ENCODE peak calls at places on chromosomes 4 and X, in nine cellular contexts. One of them, this sample, is unnamed.

GRCh38 chrX:46831620-46832327 is 5.1 kb upstream of the RP2 start:
- DNase-seq in heart left ventricle: no peak
- DNase-seq in choroid plexus epithelial cell: peak
- DNase-seq in SK-N-DZ: no peak
- DNase-seq in neural crest cell: no peak
- DNase-seq in tibial artery: no peak
- DNase-seq in Caco-2: no peak
- DNase-seq in astrocyte of the spinal cord: peak
- DNase-seq in RPMI8226: no peak
- DNase-seq in this sample: no peak

GRCh38 chr4:80271806-80272205 is 5.3 kb downstream of the FGF5 start:
- DNase-seq in astrocyte of the spinal cord: no peak
- DNase-seq in choroid plexus epithelial cell: no peak
- DNase-seq in SK-N-DZ: no peak
- DNase-seq in neural crest cell: no peak
- DNase-seq in tibial artery: no peak
- DNase-seq in heart left ventricle: no peak
- DNase-seq in Caco-2: no peak
- DNase-seq in RPMI8226: no peak
- DNase-seq in this sample: no peak

GRCh38 chrX:134999469-134999868 is 8.7 kb downstream of the SMIM10 start:
- DNase-seq in Caco-2: no peak
- DNase-seq in choroid plexus epithelial cell: peak
- DNase-seq in neural crest cell: no peak
- DNase-seq in tibial artery: no peak
- DNase-seq in SK-N-DZ: peak
- DNase-seq in RPMI8226: peak
- DNase-seq in heart left ventricle: no peak
- DNase-seq in astrocyte of the spinal cord: peak
- DNase-seq in this sample: peak

GRCh38 chrX:154717824-154718223 is 33.1 kb downstream of the GAB3 start:
- DNase-seq in choroid plexus epithelial cell: peak
- DNase-seq in tibial artery: no peak
- DNase-seq in heart left ventricle: no peak
- DNase-seq in neural crest cell: no peak
- DNase-seq in SK-N-DZ: peak
- DNase-seq in RPMI8226: no peak
- DNase-seq in Caco-2: no peak
- DNase-seq in astrocyte of the spinal cord: peak
- DNase-seq in this sample: peak

GRCh38 chr4:56506110-56506705 is 617 bp downstream of the ARL9 start:
- DNase-seq in astrocyte of the spinal cord: peak
- DNase-seq in Caco-2: no peak
- DNase-seq in tibial artery: no peak
- DNase-seq in SK-N-DZ: no peak
- DNase-seq in heart left ventricle: no peak
- DNase-seq in neural crest cell: no peak
- DNase-seq in choroid plexus epithelial cell: peak
- DNase-seq in RPMI8226: no peak
- DNase-seq in this sample: no peak

GRCh38 chrX:47854474-47854873 is 17.8 kb downstream of the ZNF81 start:
- DNase-seq in Caco-2: no peak
- DNase-seq in tibial artery: no peak
- DNase-seq in neural crest cell: peak
- DNase-seq in astrocyte of the spinal cord: peak
- DNase-seq in SK-N-DZ: peak
- DNase-seq in RPMI8226: peak
- DNase-seq in choroid plexus epithelial cell: peak
- DNase-seq in heart left ventricle: no peak
- DNase-seq in this sample: peak

GRCh38 chr4:1509366-1509765 is 103.1 kb upstream of the NKX1-1 start:
- DNase-seq in neural crest cell: no peak
- DNase-seq in SK-N-DZ: no peak
- DNase-seq in choroid plexus epithelial cell: no peak
- DNase-seq in astrocyte of the spinal cord: no peak
- DNase-seq in heart left ventricle: no peak
- DNase-seq in Caco-2: no peak
- DNase-seq in tibial artery: no peak
- DNase-seq in RPMI8226: no peak
- DNase-seq in this sample: no peak

GRCh38 chr4:13917010-13917409 is 289.5 kb upstream of the BOD1L1 start:
- DNase-seq in SK-N-DZ: no peak
- DNase-seq in RPMI8226: no peak
- DNase-seq in choroid plexus epithelial cell: peak
- DNase-seq in heart left ventricle: no peak
- DNase-seq in tibial artery: no peak
- DNase-seq in astrocyte of the spinal cord: peak
- DNase-seq in Caco-2: no peak
- DNase-seq in neural crest cell: no peak
- DNase-seq in this sample: peak

GRCh38 chrX:40465735-40466551 is 114.8 kb upstream of the ATP6AP2 start:
- DNase-seq in choroid plexus epithelial cell: no peak
- DNase-seq in SK-N-DZ: peak
- DNase-seq in heart left ventricle: no peak
- DNase-seq in Caco-2: no peak
- DNase-seq in astrocyte of the spinal cord: no peak
- DNase-seq in neural crest cell: no peak
- DNase-seq in tibial artery: no peak
- DNase-seq in RPMI8226: no peak
- DNase-seq in this sample: no peak

GRCh38 chrX:53685711-53686110 is 808 bp downstream of the HUWE1 start:
- DNase-seq in heart left ventricle: no peak
- DNase-seq in choroid plexus epithelial cell: no peak
- DNase-seq in astrocyte of the spinal cord: no peak
- DNase-seq in neural crest cell: no peak
- DNase-seq in SK-N-DZ: peak
- DNase-seq in tibial artery: no peak
- DNase-seq in RPMI8226: peak
- DNase-seq in Caco-2: no peak
- DNase-seq in this sample: peak

GRCh38 chr4:79863333-79863732 is 209.7 kb downstream of the ANTXR2 start:
- DNase-seq in RPMI8226: no peak
- DNase-seq in tibial artery: no peak
- DNase-seq in SK-N-DZ: no peak
- DNase-seq in astrocyte of the spinal cord: no peak
- DNase-seq in heart left ventricle: no peak
- DNase-seq in choroid plexus epithelial cell: no peak
- DNase-seq in neural crest cell: no peak
- DNase-seq in Caco-2: no peak
- DNase-seq in this sample: peak

GRCh38 chr4:7831330-7831729 is 108.3 kb downstream of the AFAP1 start:
- DNase-seq in SK-N-DZ: no peak
- DNase-seq in heart left ventricle: no peak
- DNase-seq in astrocyte of the spinal cord: peak
- DNase-seq in Caco-2: no peak
- DNase-seq in neural crest cell: no peak
- DNase-seq in RPMI8226: peak
- DNase-seq in tibial artery: peak
- DNase-seq in choroid plexus epithelial cell: peak
- DNase-seq in this sample: peak

GRCh38 chrX:139759637-139760036 is 51.7 kb upstream of the MCF2 start:
- DNase-seq in tibial artery: no peak
- DNase-seq in astrocyte of the spinal cord: peak
- DNase-seq in neural crest cell: no peak
- DNase-seq in RPMI8226: peak
- DNase-seq in choroid plexus epithelial cell: peak
- DNase-seq in Caco-2: no peak
- DNase-seq in heart left ventricle: no peak
- DNase-seq in SK-N-DZ: peak
- DNase-seq in this sample: peak

GRCh38 chrX:131621650-131622049 is 77.8 kb downstream of the OR13H1 start:
- DNase-seq in astrocyte of the spinal cord: no peak
- DNase-seq in heart left ventricle: no peak
- DNase-seq in choroid plexus epithelial cell: no peak
- DNase-seq in neural crest cell: no peak
- DNase-seq in tibial artery: no peak
- DNase-seq in SK-N-DZ: no peak
- DNase-seq in Caco-2: no peak
- DNase-seq in RPMI8226: no peak
- DNase-seq in this sample: no peak

GRCh38 chr4:85821688-85822087 is 346.7 kb downstream of the ARHGAP24 start:
- DNase-seq in tibial artery: no peak
- DNase-seq in SK-N-DZ: no peak
- DNase-seq in astrocyte of the spinal cord: no peak
- DNase-seq in RPMI8226: no peak
- DNase-seq in choroid plexus epithelial cell: no peak
- DNase-seq in neural crest cell: no peak
- DNase-seq in Caco-2: no peak
- DNase-seq in heart left ventricle: no peak
- DNase-seq in this sample: no peak

GRCh38 chr4:84159767-84160166 is 339.3 kb downstream of the NKX6-1 start:
- DNase-seq in heart left ventricle: no peak
- DNase-seq in Caco-2: peak
- DNase-seq in tibial artery: no peak
- DNase-seq in neural crest cell: peak
- DNase-seq in astrocyte of the spinal cord: no peak
- DNase-seq in SK-N-DZ: peak
- DNase-seq in RPMI8226: peak
- DNase-seq in choroid plexus epithelial cell: peak
- DNase-seq in this sample: peak

GRCh38 chr4:185424905-185425599 is 712 bp downstream of the UFSP2 start:
- DNase-seq in Caco-2: no peak
- DNase-seq in neural crest cell: no peak
- DNase-seq in heart left ventricle: no peak
- DNase-seq in tibial artery: no peak
- DNase-seq in SK-N-DZ: peak
- DNase-seq in choroid plexus epithelial cell: peak
- DNase-seq in RPMI8226: peak
- DNase-seq in astrocyte of the spinal cord: no peak
- DNase-seq in this sample: peak

GRCh38 chr4:7736436-7737267 is 203.0 kb downstream of the AFAP1 start:
- DNase-seq in heart left ventricle: peak
- DNase-seq in Caco-2: no peak
- DNase-seq in astrocyte of the spinal cord: peak
- DNase-seq in SK-N-DZ: no peak
- DNase-seq in RPMI8226: no peak
- DNase-seq in tibial artery: no peak
- DNase-seq in choroid plexus epithelial cell: peak
- DNase-seq in neural crest cell: no peak
- DNase-seq in this sample: no peak

GRCh38 chrX:129359269-129359668 is 164.0 kb downstream of the SMARCA1 start:
- DNase-seq in RPMI8226: peak
- DNase-seq in SK-N-DZ: no peak
- DNase-seq in heart left ventricle: no peak
- DNase-seq in neural crest cell: no peak
- DNase-seq in astrocyte of the spinal cord: peak
- DNase-seq in tibial artery: no peak
- DNase-seq in choroid plexus epithelial cell: peak
- DNase-seq in Caco-2: no peak
- DNase-seq in this sample: peak

GRCh38 chr4:169334335-169334734 is 63.6 kb upstream of the SH3RF1 start:
- DNase-seq in astrocyte of the spinal cord: no peak
- DNase-seq in neural crest cell: no peak
- DNase-seq in heart left ventricle: no peak
- DNase-seq in RPMI8226: no peak
- DNase-seq in tibial artery: no peak
- DNase-seq in SK-N-DZ: no peak
- DNase-seq in choroid plexus epithelial cell: no peak
- DNase-seq in Caco-2: peak
- DNase-seq in this sample: no peak

GRCh38 chrX:51876441-51876840 is 17.0 kb upstream of the MAGED1 start:
- DNase-seq in choroid plexus epithelial cell: peak
- DNase-seq in neural crest cell: no peak
- DNase-seq in RPMI8226: no peak
- DNase-seq in astrocyte of the spinal cord: peak
- DNase-seq in Caco-2: no peak
- DNase-seq in tibial artery: no peak
- DNase-seq in SK-N-DZ: no peak
- DNase-seq in heart left ventricle: no peak
- DNase-seq in this sample: no peak

GRCh38 chrX:74521961-74522833 is 92.2 kb downstream of the RLIM start:
- DNase-seq in heart left ventricle: no peak
- DNase-seq in tibial artery: no peak
- DNase-seq in neural crest cell: no peak
- DNase-seq in SK-N-DZ: peak
- DNase-seq in astrocyte of the spinal cord: peak
- DNase-seq in choroid plexus epithelial cell: no peak
- DNase-seq in RPMI8226: no peak
- DNase-seq in Caco-2: no peak
- DNase-seq in this sample: peak

GRCh38 chr4:109588176-109588575 is 28.1 kb downstream of the MCUB start:
- DNase-seq in neural crest cell: no peak
- DNase-seq in astrocyte of the spinal cord: no peak
- DNase-seq in Caco-2: no peak
- DNase-seq in RPMI8226: no peak
- DNase-seq in SK-N-DZ: no peak
- DNase-seq in tibial artery: no peak
- DNase-seq in heart left ventricle: no peak
- DNase-seq in choroid plexus epithelial cell: no peak
- DNase-seq in this sample: no peak

GRCh38 chrX:45743081-45743533 is 542.4 kb upstream of the DIPK2B start:
- DNase-seq in RPMI8226: peak
- DNase-seq in tibial artery: no peak
- DNase-seq in choroid plexus epithelial cell: peak
- DNase-seq in astrocyte of the spinal cord: peak
- DNase-seq in heart left ventricle: no peak
- DNase-seq in Caco-2: peak
- DNase-seq in SK-N-DZ: no peak
- DNase-seq in neural crest cell: no peak
- DNase-seq in this sample: peak

GRCh38 chr4:170089743-170090666 is at the start of gene AADAT:
- DNase-seq in astrocyte of the spinal cord: peak
- DNase-seq in tibial artery: peak
- DNase-seq in heart left ventricle: peak
- DNase-seq in Caco-2: peak
- DNase-seq in SK-N-DZ: peak
- DNase-seq in RPMI8226: no peak
- DNase-seq in choroid plexus epithelial cell: peak
- DNase-seq in neural crest cell: peak
- DNase-seq in this sample: peak

GRCh38 chr4:38132843-38133662 is 172.9 kb downstream of the PTTG2 start:
- DNase-seq in astrocyte of the spinal cord: no peak
- DNase-seq in choroid plexus epithelial cell: no peak
- DNase-seq in tibial artery: no peak
- DNase-seq in neural crest cell: no peak
- DNase-seq in SK-N-DZ: no peak
- DNase-seq in heart left ventricle: no peak
- DNase-seq in Caco-2: peak
- DNase-seq in RPMI8226: no peak
- DNase-seq in this sample: no peak

GRCh38 chrX:133523094-133523493 is 107.8 kb upstream of the GPC4 start:
- DNase-seq in SK-N-DZ: no peak
- DNase-seq in choroid plexus epithelial cell: no peak
- DNase-seq in heart left ventricle: no peak
- DNase-seq in neural crest cell: no peak
- DNase-seq in Caco-2: no peak
- DNase-seq in astrocyte of the spinal cord: no peak
- DNase-seq in tibial artery: peak
- DNase-seq in RPMI8226: no peak
- DNase-seq in this sample: no peak

GRCh38 chrX:155747520-155747919 is 133.6 kb upstream of the VAMP7 start:
- DNase-seq in heart left ventricle: no peak
- DNase-seq in choroid plexus epithelial cell: peak
- DNase-seq in SK-N-DZ: no peak
- DNase-seq in astrocyte of the spinal cord: no peak
- DNase-seq in RPMI8226: peak
- DNase-seq in Caco-2: no peak
- DNase-seq in neural crest cell: no peak
- DNase-seq in tibial artery: peak
- DNase-seq in this sample: no peak

GRCh38 chrX:121036951-121037350 is 10.5 kb upstream of the GLUD2 start:
- DNase-seq in neural crest cell: no peak
- DNase-seq in astrocyte of the spinal cord: no peak
- DNase-seq in heart left ventricle: no peak
- DNase-seq in choroid plexus epithelial cell: no peak
- DNase-seq in SK-N-DZ: no peak
- DNase-seq in RPMI8226: no peak
- DNase-seq in Caco-2: no peak
- DNase-seq in tibial artery: no peak
- DNase-seq in this sample: no peak

GRCh38 chrX:69146739-69147138 is 18.5 kb downstream of the PJA1 start:
- DNase-seq in heart left ventricle: no peak
- DNase-seq in astrocyte of the spinal cord: no peak
- DNase-seq in tibial artery: no peak
- DNase-seq in choroid plexus epithelial cell: no peak
- DNase-seq in Caco-2: no peak
- DNase-seq in RPMI8226: no peak
- DNase-seq in SK-N-DZ: no peak
- DNase-seq in neural crest cell: no peak
- DNase-seq in this sample: no peak

GRCh38 chrX:120453985-120454384 is 15.1 kb downstream of the LAMP2 start:
- DNase-seq in astrocyte of the spinal cord: no peak
- DNase-seq in Caco-2: no peak
- DNase-seq in RPMI8226: no peak
- DNase-seq in SK-N-DZ: no peak
- DNase-seq in heart left ventricle: no peak
- DNase-seq in choroid plexus epithelial cell: peak
- DNase-seq in neural crest cell: no peak
- DNase-seq in tibial artery: no peak
- DNase-seq in this sample: no peak